ENCODE peak calls at places on chromosomes 7 and 10, in four cellular contexts. One of them, this sample, is unnamed.

GRCh38 chr10:48242160-48242904 is 32.2 kb downstream of the FRMPD2 start:
- DNase-seq in stimulated activated effector memory CD8-positive, alpha-beta T cell treated with anti-CD3 and anti-CD28 coated beads, Interleukin-12 subunit alpha, Interleukin-12 subunit beta, amount 100 ng/mL, for 72 hours: no peak
- DNase-seq in NCI-H1092: no peak
- DNase-seq in activated CD8-positive, alpha-beta memory T cell treated with anti-CD3 and anti-CD28 coated beads, Interleukin-2, amount 10 ng/mL, durations not matched to agents 7 days and 5 days: peak; percentile 23
- DNase-seq in this sample: no peak

GRCh38 chr7:12256025-12256570 is 45.0 kb downstream of the TMEM106B start:
- DNase-seq in stimulated activated effector memory CD8-positive, alpha-beta T cell treated with anti-CD3 and anti-CD28 coated beads, Interleukin-12 subunit alpha, Interleukin-12 subunit beta, amount 100 ng/mL, for 72 hours: no peak
- DNase-seq in NCI-H1092: no peak
- DNase-seq in activated CD8-positive, alpha-beta memory T cell treated with anti-CD3 and anti-CD28 coated beads, Interleukin-2, amount 10 ng/mL, durations not matched to agents 7 days and 5 days: no peak
- DNase-seq in this sample: no peak

GRCh38 chr7:43764039-43764789 is 5.7 kb downstream of the BLVRA start:
- DNase-seq in stimulated activated effector memory CD8-positive, alpha-beta T cell treated with anti-CD3 and anti-CD28 coated beads, Interleukin-12 subunit alpha, Interleukin-12 subunit beta, amount 100 ng/mL, for 72 hours: peak; percentile 33
- DNase-seq in NCI-H1092: no peak
- DNase-seq in activated CD8-positive, alpha-beta memory T cell treated with anti-CD3 and anti-CD28 coated beads, Interleukin-2, amount 10 ng/mL, durations not matched to agents 7 days and 5 days: no peak
- DNase-seq in this sample: no peak

GRCh38 chr7:33399528-33400213 is 270.3 kb downstream of the BBS9 start:
- DNase-seq in stimulated activated effector memory CD8-positive, alpha-beta T cell treated with anti-CD3 and anti-CD28 coated beads, Interleukin-12 subunit alpha, Interleukin-12 subunit beta, amount 100 ng/mL, for 72 hours: no peak
- DNase-seq in NCI-H1092: no peak
- DNase-seq in activated CD8-positive, alpha-beta memory T cell treated with anti-CD3 and anti-CD28 coated beads, Interleukin-2, amount 10 ng/mL, durations not matched to agents 7 days and 5 days: no peak
- DNase-seq in this sample: no peak

GRCh38 chr10:70250956-70251680 is 17.9 kb upstream of the PPA1 start:
- DNase-seq in stimulated activated effector memory CD8-positive, alpha-beta T cell treated with anti-CD3 and anti-CD28 coated beads, Interleukin-12 subunit alpha, Interleukin-12 subunit beta, amount 100 ng/mL, for 72 hours: no peak
- DNase-seq in NCI-H1092: no peak
- DNase-seq in activated CD8-positive, alpha-beta memory T cell treated with anti-CD3 and anti-CD28 coated beads, Interleukin-2, amount 10 ng/mL, durations not matched to agents 7 days and 5 days: no peak
- DNase-seq in this sample: no peak

GRCh38 chr7:137626469-137627067 is 220.2 kb downstream of the DGKI start:
- DNase-seq in stimulated activated effector memory CD8-positive, alpha-beta T cell treated with anti-CD3 and anti-CD28 coated beads, Interleukin-12 subunit alpha, Interleukin-12 subunit beta, amount 100 ng/mL, for 72 hours: peak; percentile 64
- DNase-seq in NCI-H1092: peak; percentile 27
- DNase-seq in activated CD8-positive, alpha-beta memory T cell treated with anti-CD3 and anti-CD28 coated beads, Interleukin-2, amount 10 ng/mL, durations not matched to agents 7 days and 5 days: peak; percentile 57
- DNase-seq in this sample: no peak

GRCh38 chr7:2934211-2934731 is 90.2 kb upstream of the GNA12 start:
- DNase-seq in stimulated activated effector memory CD8-positive, alpha-beta T cell treated with anti-CD3 and anti-CD28 coated beads, Interleukin-12 subunit alpha, Interleukin-12 subunit beta, amount 100 ng/mL, for 72 hours: no peak
- DNase-seq in NCI-H1092: no peak
- DNase-seq in activated CD8-positive, alpha-beta memory T cell treated with anti-CD3 and anti-CD28 coated beads, Interleukin-2, amount 10 ng/mL, durations not matched to agents 7 days and 5 days: no peak
- DNase-seq in this sample: no peak

GRCh38 chr7:44962483-44963251 is 16.1 kb downstream of the MYO1G start:
- DNase-seq in stimulated activated effector memory CD8-positive, alpha-beta T cell treated with anti-CD3 and anti-CD28 coated beads, Interleukin-12 subunit alpha, Interleukin-12 subunit beta, amount 100 ng/mL, for 72 hours: peak; percentile 54
- DNase-seq in NCI-H1092: peak; percentile 37
- DNase-seq in activated CD8-positive, alpha-beta memory T cell treated with anti-CD3 and anti-CD28 coated beads, Interleukin-2, amount 10 ng/mL, durations not matched to agents 7 days and 5 days: peak; percentile 43
- DNase-seq in this sample: no peak

GRCh38 chr7:118862733-118863132 is 638.2 kb downstream of the ANKRD7 start:
- DNase-seq in stimulated activated effector memory CD8-positive, alpha-beta T cell treated with anti-CD3 and anti-CD28 coated beads, Interleukin-12 subunit alpha, Interleukin-12 subunit beta, amount 100 ng/mL, for 72 hours: no peak
- DNase-seq in NCI-H1092: no peak
- DNase-seq in activated CD8-positive, alpha-beta memory T cell treated with anti-CD3 and anti-CD28 coated beads, Interleukin-2, amount 10 ng/mL, durations not matched to agents 7 days and 5 days: no peak
- DNase-seq in this sample: no peak

GRCh38 chr7:129017264-129017663 is 37.6 kb downstream of the TNPO3 start:
- DNase-seq in stimulated activated effector memory CD8-positive, alpha-beta T cell treated with anti-CD3 and anti-CD28 coated beads, Interleukin-12 subunit alpha, Interleukin-12 subunit beta, amount 100 ng/mL, for 72 hours: no peak
- DNase-seq in NCI-H1092: no peak
- DNase-seq in activated CD8-positive, alpha-beta memory T cell treated with anti-CD3 and anti-CD28 coated beads, Interleukin-2, amount 10 ng/mL, durations not matched to agents 7 days and 5 days: no peak
- DNase-seq in this sample: no peak

GRCh38 chr7:32500922-32501341 is 5.6 kb downstream of the AVL9 start:
- DNase-seq in stimulated activated effector memory CD8-positive, alpha-beta T cell treated with anti-CD3 and anti-CD28 coated beads, Interleukin-12 subunit alpha, Interleukin-12 subunit beta, amount 100 ng/mL, for 72 hours: no peak
- DNase-seq in NCI-H1092: no peak
- DNase-seq in activated CD8-positive, alpha-beta memory T cell treated with anti-CD3 and anti-CD28 coated beads, Interleukin-2, amount 10 ng/mL, durations not matched to agents 7 days and 5 days: no peak
- DNase-seq in this sample: no peak

GRCh38 chr7:113113912-113114311 is 4.4 kb downstream of the SMIM30 start:
- DNase-seq in stimulated activated effector memory CD8-positive, alpha-beta T cell treated with anti-CD3 and anti-CD28 coated beads, Interleukin-12 subunit alpha, Interleukin-12 subunit beta, amount 100 ng/mL, for 72 hours: no peak
- DNase-seq in NCI-H1092: no peak
- DNase-seq in activated CD8-positive, alpha-beta memory T cell treated with anti-CD3 and anti-CD28 coated beads, Interleukin-2, amount 10 ng/mL, durations not matched to agents 7 days and 5 days: no peak
- DNase-seq in this sample: no peak

GRCh38 chr7:47085491-47086275 is 496.2 kb downstream of the TNS3 start:
- DNase-seq in stimulated activated effector memory CD8-positive, alpha-beta T cell treated with anti-CD3 and anti-CD28 coated beads, Interleukin-12 subunit alpha, Interleukin-12 subunit beta, amount 100 ng/mL, for 72 hours: no peak
- DNase-seq in NCI-H1092: no peak
- DNase-seq in activated CD8-positive, alpha-beta memory T cell treated with anti-CD3 and anti-CD28 coated beads, Interleukin-2, amount 10 ng/mL, durations not matched to agents 7 days and 5 days: no peak
- DNase-seq in this sample: no peak

GRCh38 chr7:158992759-158993158 is 136.4 kb downstream of the DYNC2I1 start:
- DNase-seq in stimulated activated effector memory CD8-positive, alpha-beta T cell treated with anti-CD3 and anti-CD28 coated beads, Interleukin-12 subunit alpha, Interleukin-12 subunit beta, amount 100 ng/mL, for 72 hours: no peak
- DNase-seq in NCI-H1092: no peak
- DNase-seq in activated CD8-positive, alpha-beta memory T cell treated with anti-CD3 and anti-CD28 coated beads, Interleukin-2, amount 10 ng/mL, durations not matched to agents 7 days and 5 days: no peak
- DNase-seq in this sample: no peak

GRCh38 chr7:45202618-45203017 is 45.0 kb downstream of the RAMP3 start:
- DNase-seq in stimulated activated effector memory CD8-positive, alpha-beta T cell treated with anti-CD3 and anti-CD28 coated beads, Interleukin-12 subunit alpha, Interleukin-12 subunit beta, amount 100 ng/mL, for 72 hours: no peak
- DNase-seq in NCI-H1092: no peak
- DNase-seq in activated CD8-positive, alpha-beta memory T cell treated with anti-CD3 and anti-CD28 coated beads, Interleukin-2, amount 10 ng/mL, durations not matched to agents 7 days and 5 days: no peak
- DNase-seq in this sample: no peak

GRCh38 chr10:110426294-110427153 is 71.2 kb upstream of the DUSP5 start:
- DNase-seq in stimulated activated effector memory CD8-positive, alpha-beta T cell treated with anti-CD3 and anti-CD28 coated beads, Interleukin-12 subunit alpha, Interleukin-12 subunit beta, amount 100 ng/mL, for 72 hours: no peak
- DNase-seq in NCI-H1092: no peak
- DNase-seq in activated CD8-positive, alpha-beta memory T cell treated with anti-CD3 and anti-CD28 coated beads, Interleukin-2, amount 10 ng/mL, durations not matched to agents 7 days and 5 days: no peak
- DNase-seq in this sample: no peak

GRCh38 chr7:159119026-159119741 is 25.5 kb downstream of the VIPR2 start:
- DNase-seq in stimulated activated effector memory CD8-positive, alpha-beta T cell treated with anti-CD3 and anti-CD28 coated beads, Interleukin-12 subunit alpha, Interleukin-12 subunit beta, amount 100 ng/mL, for 72 hours: no peak
- DNase-seq in NCI-H1092: no peak
- DNase-seq in activated CD8-positive, alpha-beta memory T cell treated with anti-CD3 and anti-CD28 coated beads, Interleukin-2, amount 10 ng/mL, durations not matched to agents 7 days and 5 days: no peak
- DNase-seq in this sample: peak; percentile 35

GRCh38 chr7:40175725-40176510 is 41.1 kb downstream of the SUGCT start:
- DNase-seq in stimulated activated effector memory CD8-positive, alpha-beta T cell treated with anti-CD3 and anti-CD28 coated beads, Interleukin-12 subunit alpha, Interleukin-12 subunit beta, amount 100 ng/mL, for 72 hours: no peak
- DNase-seq in NCI-H1092: no peak
- DNase-seq in activated CD8-positive, alpha-beta memory T cell treated with anti-CD3 and anti-CD28 coated beads, Interleukin-2, amount 10 ng/mL, durations not matched to agents 7 days and 5 days: no peak
- DNase-seq in this sample: no peak

GRCh38 chr7:123154231-123154860 is 45.4 kb downstream of the SLC13A1 start:
- DNase-seq in stimulated activated effector memory CD8-positive, alpha-beta T cell treated with anti-CD3 and anti-CD28 coated beads, Interleukin-12 subunit alpha, Interleukin-12 subunit beta, amount 100 ng/mL, for 72 hours: peak; percentile 54
- DNase-seq in NCI-H1092: peak; percentile 82
- DNase-seq in activated CD8-positive, alpha-beta memory T cell treated with anti-CD3 and anti-CD28 coated beads, Interleukin-2, amount 10 ng/mL, durations not matched to agents 7 days and 5 days: peak; percentile 56
- DNase-seq in this sample: no peak

GRCh38 chr10:1094112-1095057 is 38.2 kb downstream of the WDR37 start:
- DNase-seq in stimulated activated effector memory CD8-positive, alpha-beta T cell treated with anti-CD3 and anti-CD28 coated beads, Interleukin-12 subunit alpha, Interleukin-12 subunit beta, amount 100 ng/mL, for 72 hours: peak; percentile 70
- DNase-seq in NCI-H1092: no peak
- DNase-seq in activated CD8-positive, alpha-beta memory T cell treated with anti-CD3 and anti-CD28 coated beads, Interleukin-2, amount 10 ng/mL, durations not matched to agents 7 days and 5 days: peak; percentile 76
- DNase-seq in this sample: no peak

GRCh38 chr10:18738835-18739234 is 79.6 kb downstream of the ARL5B start:
- DNase-seq in stimulated activated effector memory CD8-positive, alpha-beta T cell treated with anti-CD3 and anti-CD28 coated beads, Interleukin-12 subunit alpha, Interleukin-12 subunit beta, amount 100 ng/mL, for 72 hours: no peak
- DNase-seq in NCI-H1092: no peak
- DNase-seq in activated CD8-positive, alpha-beta memory T cell treated with anti-CD3 and anti-CD28 coated beads, Interleukin-2, amount 10 ng/mL, durations not matched to agents 7 days and 5 days: no peak
- DNase-seq in this sample: no peak

GRCh38 chr10:74189999-74190421 is 39.0 kb downstream of the ADK start:
- DNase-seq in stimulated activated effector memory CD8-positive, alpha-beta T cell treated with anti-CD3 and anti-CD28 coated beads, Interleukin-12 subunit alpha, Interleukin-12 subunit beta, amount 100 ng/mL, for 72 hours: no peak
- DNase-seq in NCI-H1092: no peak
- DNase-seq in activated CD8-positive, alpha-beta memory T cell treated with anti-CD3 and anti-CD28 coated beads, Interleukin-2, amount 10 ng/mL, durations not matched to agents 7 days and 5 days: peak; percentile 55
- DNase-seq in this sample: no peak

GRCh38 chr10:51886438-51887068 is 187.2 kb upstream of the CSTF2T start:
- DNase-seq in stimulated activated effector memory CD8-positive, alpha-beta T cell treated with anti-CD3 and anti-CD28 coated beads, Interleukin-12 subunit alpha, Interleukin-12 subunit beta, amount 100 ng/mL, for 72 hours: no peak
- DNase-seq in NCI-H1092: no peak
- DNase-seq in activated CD8-positive, alpha-beta memory T cell treated with anti-CD3 and anti-CD28 coated beads, Interleukin-2, amount 10 ng/mL, durations not matched to agents 7 days and 5 days: no peak
- DNase-seq in this sample: no peak

GRCh38 chr7:27709137-27710075 is 30.6 kb upstream of the TAX1BP1 start:
- DNase-seq in stimulated activated effector memory CD8-positive, alpha-beta T cell treated with anti-CD3 and anti-CD28 coated beads, Interleukin-12 subunit alpha, Interleukin-12 subunit beta, amount 100 ng/mL, for 72 hours: no peak
- DNase-seq in NCI-H1092: no peak
- DNase-seq in activated CD8-positive, alpha-beta memory T cell treated with anti-CD3 and anti-CD28 coated beads, Interleukin-2, amount 10 ng/mL, durations not matched to agents 7 days and 5 days: no peak
- DNase-seq in this sample: no peak

GRCh38 chr10:49844775-49845561 is 82.8 kb upstream of the OGDHL start:
- DNase-seq in stimulated activated effector memory CD8-positive, alpha-beta T cell treated with anti-CD3 and anti-CD28 coated beads, Interleukin-12 subunit alpha, Interleukin-12 subunit beta, amount 100 ng/mL, for 72 hours: no peak
- DNase-seq in NCI-H1092: no peak
- DNase-seq in activated CD8-positive, alpha-beta memory T cell treated with anti-CD3 and anti-CD28 coated beads, Interleukin-2, amount 10 ng/mL, durations not matched to agents 7 days and 5 days: no peak
- DNase-seq in this sample: no peak

GRCh38 chr10:69445094-69445493 is 6.2 kb upstream of the TSPAN15 start:
- DNase-seq in stimulated activated effector memory CD8-positive, alpha-beta T cell treated with anti-CD3 and anti-CD28 coated beads, Interleukin-12 subunit alpha, Interleukin-12 subunit beta, amount 100 ng/mL, for 72 hours: no peak
- DNase-seq in NCI-H1092: no peak
- DNase-seq in activated CD8-positive, alpha-beta memory T cell treated with anti-CD3 and anti-CD28 coated beads, Interleukin-2, amount 10 ng/mL, durations not matched to agents 7 days and 5 days: no peak
- DNase-seq in this sample: no peak

GRCh38 chr7:134886353-134887057 is 99.8 kb upstream of the AGBL3 start:
- DNase-seq in stimulated activated effector memory CD8-positive, alpha-beta T cell treated with anti-CD3 and anti-CD28 coated beads, Interleukin-12 subunit alpha, Interleukin-12 subunit beta, amount 100 ng/mL, for 72 hours: no peak
- DNase-seq in NCI-H1092: peak; percentile 60
- DNase-seq in activated CD8-positive, alpha-beta memory T cell treated with anti-CD3 and anti-CD28 coated beads, Interleukin-2, amount 10 ng/mL, durations not matched to agents 7 days and 5 days: no peak
- DNase-seq in this sample: no peak

GRCh38 chr10:11381023-11381422 is 230.4 kb downstream of the USP6NL start:
- DNase-seq in stimulated activated effector memory CD8-positive, alpha-beta T cell treated with anti-CD3 and anti-CD28 coated beads, Interleukin-12 subunit alpha, Interleukin-12 subunit beta, amount 100 ng/mL, for 72 hours: no peak
- DNase-seq in NCI-H1092: no peak
- DNase-seq in activated CD8-positive, alpha-beta memory T cell treated with anti-CD3 and anti-CD28 coated beads, Interleukin-2, amount 10 ng/mL, durations not matched to agents 7 days and 5 days: no peak
- DNase-seq in this sample: no peak

GRCh38 chr10:64271983-64272382 is 750.8 kb downstream of the REEP3 start:
- DNase-seq in stimulated activated effector memory CD8-positive, alpha-beta T cell treated with anti-CD3 and anti-CD28 coated beads, Interleukin-12 subunit alpha, Interleukin-12 subunit beta, amount 100 ng/mL, for 72 hours: no peak
- DNase-seq in NCI-H1092: no peak
- DNase-seq in activated CD8-positive, alpha-beta memory T cell treated with anti-CD3 and anti-CD28 coated beads, Interleukin-2, amount 10 ng/mL, durations not matched to agents 7 days and 5 days: no peak
- DNase-seq in this sample: no peak

GRCh38 chr7:54709283-54709682 is 49.7 kb downstream of the SEC61G start:
- DNase-seq in stimulated activated effector memory CD8-positive, alpha-beta T cell treated with anti-CD3 and anti-CD28 coated beads, Interleukin-12 subunit alpha, Interleukin-12 subunit beta, amount 100 ng/mL, for 72 hours: no peak
- DNase-seq in NCI-H1092: no peak
- DNase-seq in activated CD8-positive, alpha-beta memory T cell treated with anti-CD3 and anti-CD28 coated beads, Interleukin-2, amount 10 ng/mL, durations not matched to agents 7 days and 5 days: no peak
- DNase-seq in this sample: no peak

GRCh38 chr10:31467791-31468535 is 148.9 kb downstream of the ZEB1 start:
- DNase-seq in stimulated activated effector memory CD8-positive, alpha-beta T cell treated with anti-CD3 and anti-CD28 coated beads, Interleukin-12 subunit alpha, Interleukin-12 subunit beta, amount 100 ng/mL, for 72 hours: no peak
- DNase-seq in NCI-H1092: no peak
- DNase-seq in activated CD8-positive, alpha-beta memory T cell treated with anti-CD3 and anti-CD28 coated beads, Interleukin-2, amount 10 ng/mL, durations not matched to agents 7 days and 5 days: peak; percentile 33
- DNase-seq in this sample: peak; percentile 34

GRCh38 chr7:81873559-81873958 is 103.7 kb upstream of the HGF start:
- DNase-seq in stimulated activated effector memory CD8-positive, alpha-beta T cell treated with anti-CD3 and anti-CD28 coated beads, Interleukin-12 subunit alpha, Interleukin-12 subunit beta, amount 100 ng/mL, for 72 hours: no peak
- DNase-seq in NCI-H1092: no peak
- DNase-seq in activated CD8-positive, alpha-beta memory T cell treated with anti-CD3 and anti-CD28 coated beads, Interleukin-2, amount 10 ng/mL, durations not matched to agents 7 days and 5 days: no peak
- DNase-seq in this sample: no peak

GRCh38 chr7:22669692-22670421 is 57.1 kb upstream of the IL6 start:
- DNase-seq in stimulated activated effector memory CD8-positive, alpha-beta T cell treated with anti-CD3 and anti-CD28 coated beads, Interleukin-12 subunit alpha, Interleukin-12 subunit beta, amount 100 ng/mL, for 72 hours: no peak
- DNase-seq in NCI-H1092: no peak
- DNase-seq in activated CD8-positive, alpha-beta memory T cell treated with anti-CD3 and anti-CD28 coated beads, Interleukin-2, amount 10 ng/mL, durations not matched to agents 7 days and 5 days: no peak
- DNase-seq in this sample: no peak

GRCh38 chr7:81846398-81846797 is 76.6 kb upstream of the HGF start:
- DNase-seq in stimulated activated effector memory CD8-positive, alpha-beta T cell treated with anti-CD3 and anti-CD28 coated beads, Interleukin-12 subunit alpha, Interleukin-12 subunit beta, amount 100 ng/mL, for 72 hours: no peak
- DNase-seq in NCI-H1092: no peak
- DNase-seq in activated CD8-positive, alpha-beta memory T cell treated with anti-CD3 and anti-CD28 coated beads, Interleukin-2, amount 10 ng/mL, durations not matched to agents 7 days and 5 days: no peak
- DNase-seq in this sample: no peak

GRCh38 chr10:128526793-128527375 is 400.7 kb upstream of the MKI67 start:
- DNase-seq in stimulated activated effector memory CD8-positive, alpha-beta T cell treated with anti-CD3 and anti-CD28 coated beads, Interleukin-12 subunit alpha, Interleukin-12 subunit beta, amount 100 ng/mL, for 72 hours: no peak
- DNase-seq in NCI-H1092: peak; percentile 85
- DNase-seq in activated CD8-positive, alpha-beta memory T cell treated with anti-CD3 and anti-CD28 coated beads, Interleukin-2, amount 10 ng/mL, durations not matched to agents 7 days and 5 days: no peak
- DNase-seq in this sample: no peak

GRCh38 chr10:29160110-29160669 is 128.7 kb upstream of the LYZL1 start:
- DNase-seq in stimulated activated effector memory CD8-positive, alpha-beta T cell treated with anti-CD3 and anti-CD28 coated beads, Interleukin-12 subunit alpha, Interleukin-12 subunit beta, amount 100 ng/mL, for 72 hours: no peak
- DNase-seq in NCI-H1092: no peak
- DNase-seq in activated CD8-positive, alpha-beta memory T cell treated with anti-CD3 and anti-CD28 coated beads, Interleukin-2, amount 10 ng/mL, durations not matched to agents 7 days and 5 days: no peak
- DNase-seq in this sample: no peak

GRCh38 chr7:139078399-139078798 is 31.1 kb downstream of the ZC3HAV1 start:
- DNase-seq in stimulated activated effector memory CD8-positive, alpha-beta T cell treated with anti-CD3 and anti-CD28 coated beads, Interleukin-12 subunit alpha, Interleukin-12 subunit beta, amount 100 ng/mL, for 72 hours: no peak
- DNase-seq in NCI-H1092: no peak
- DNase-seq in activated CD8-positive, alpha-beta memory T cell treated with anti-CD3 and anti-CD28 coated beads, Interleukin-2, amount 10 ng/mL, durations not matched to agents 7 days and 5 days: no peak
- DNase-seq in this sample: no peak